ENCODE peak calls at places on chromosomes 1 and 21, in six cellular contexts. G is memory B cell, K is bronchial epithelial cell, D is left lobe of liver, W is RCC 7860, O is ovary. X is an unnamed sample.

GRCh38 chr1:30149226-30149625 is 574.2 kb downstream of the MATN1 start:
- DNase-seq in G (no peak), K (no peak), W (no peak), D (no peak), O (no peak), X (no peak)

GRCh38 chr1:8373547-8374270 is 55.8 kb downstream of the SLC45A1 start:
- DNase-seq in G (no peak), W (peak), O (peak), K (peak), D (peak), X (peak)

GRCh38 chr1:92329356-92330129 is 30.7 kb downstream of the RPAP2 start:
- DNase-seq in D (no peak), O (no peak), K (peak), W (no peak), G (no peak), X (peak)

GRCh38 chr21:35521293-35521692 is 472.2 kb upstream of the RUNX1 start:
- DNase-seq in G (no peak), W (no peak), K (no peak), D (no peak), O (no peak), X (no peak)

GRCh38 chr1:100883963-100884362 is 10.7 kb downstream of the EXTL2 start:
- DNase-seq in G (no peak), K (peak), W (peak), D (no peak), O (no peak), X (peak)

GRCh38 chr1:118911571-118911970 is 76.6 kb downstream of the TBX15 start:
- DNase-seq in D (no peak), O (no peak), K (peak), W (no peak), G (no peak), X (no peak)

GRCh38 chr1:67322442-67322841 is 14.8 kb downstream of the IL12RB2 start:
- DNase-seq in K (no peak), D (no peak), O (no peak), W (no peak), G (no peak), X (no peak)

GRCh38 chr1:55720243-55720642 is 505.1 kb upstream of the USP24 start:
- DNase-seq in W (no peak), D (no peak), G (no peak), K (no peak), O (peak), X (no peak)

GRCh38 chr1:23273450-23274133 is 56.3 kb upstream of the HTR1D start:
- DNase-seq in G (no peak), K (peak), W (peak), O (no peak), D (no peak), X (peak)